ENCODE peak calls at places on chromosome 20, in five cellular contexts. Z, J, Q, O and N are unnamed samples.

GRCh38 chr20:63819224-63819917 is 11.7 kb downstream of the ZBTB46 start:
- DNase-seq in Q (no peak), O (peak; percentile 61), Z (no peak), J (peak; percentile 39), N (no peak)

GRCh38 chr20:3088031-3088430 is 3.5 kb upstream of the AVP start:
- DNase-seq in Q (no peak), Z (no peak), O (peak; percentile 22), J (no peak), N (no peak)

GRCh38 chr20:41133709-41134361 is 3.5 kb upstream of the PLCG1 start:
- DNase-seq in Z (no peak), O (peak; percentile 76), Q (no peak), J (no peak), N (no peak)

GRCh38 chr20:20083796-20084195 is 31.5 kb downstream of the CFAP61 start:
- DNase-seq in O (no peak), J (peak; percentile 38), Q (no peak), Z (no peak), N (peak; percentile 3)

GRCh38 chr20:39986231-39986904 is 702.7 kb downstream of the MAFB start:
- DNase-seq in Z (no peak), Q (no peak), J (peak; percentile 25), O (no peak), N (peak; percentile 10)

GRCh38 chr20:51800769-51801219 is 1.5 kb downstream of the SALL4 start:
- DNase-seq in J (no peak), O (no peak), Z (peak; percentile 29), Q (no peak), N (no peak)

GRCh38 chr20:8790442-8791074 is 278.3 kb upstream of the PLCB4 start:
- DNase-seq in Z (no peak), J (peak; percentile 70), O (peak; percentile 34), Q (no peak), N (peak; percentile 32)

GRCh38 chr20:8131598-8132014 is 460 bp upstream of the PLCB1 start:
- DNase-seq in O (no peak), Q (no peak), Z (no peak), J (no peak), N (no peak)

GRCh38 chr20:35174458-35175216 is 2.8 kb downstream of the PROCR start:
- DNase-seq in Q (no peak), J (no peak), Z (peak; percentile 44), O (peak; percentile 98), N (no peak)

GRCh38 chr20:56247954-56248782 is at the start of gene MC3R:
- DNase-seq in O (peak; percentile 52), J (peak; percentile 52), Z (peak; percentile 61), Q (peak; percentile 14), N (peak; percentile 3)

GRCh38 chr20:40816039-40816352 is 127.0 kb upstream of the MAFB start:
- DNase-seq in J (no peak), Q (no peak), O (no peak), Z (no peak), N (no peak)

GRCh38 chr20:22993823-22994222 is 41.3 kb upstream of the SSTR4 start:
- DNase-seq in Q (no peak), O (no peak), J (no peak), Z (no peak), N (no peak)

GRCh38 chr20:47784599-47785320 is 521 bp downstream of the SULF2 start:
- DNase-seq in Z (no peak), O (no peak), J (peak; percentile 66), Q (no peak), N (no peak)

GRCh38 chr20:5191829-5192569 is 65.2 kb downstream of the CDS2 start:
- DNase-seq in O (peak; percentile 54), Q (peak; percentile 39), Z (no peak), J (peak; percentile 86), N (peak; percentile 57)

GRCh38 chr20:23205656-23206055 is 119.5 kb upstream of the CD93 start:
- DNase-seq in Q (no peak), J (peak; percentile 85), Z (peak; percentile 42), O (no peak), N (peak; percentile 5)

GRCh38 chr20:34407962-34408474 is 44.9 kb downstream of the ITCH start:
- DNase-seq in Q (no peak), J (no peak), Z (no peak), O (no peak), N (no peak)

GRCh38 chr20:21048841-21049273 is 57.3 kb downstream of the LINC00237 start:
- DNase-seq in Z (peak; percentile 49), O (peak; percentile 74), Q (no peak), J (peak; percentile 3), N (no peak)

GRCh38 chr20:23867152-23867776 is 12.3 kb downstream of the CST5 start:
- DNase-seq in O (no peak), Z (no peak), Q (no peak), J (no peak), N (no peak)

GRCh38 chr20:63968928-63969760 is 586 bp downstream of the ZNF512B start:
- DNase-seq in Z (peak; percentile 70), Q (no peak), J (no peak), O (peak; percentile 47), N (no peak)

GRCh38 chr20:51447097-51447764 is 95.3 kb downstream of the NFATC2 start:
- DNase-seq in O (no peak), Z (no peak), J (peak; percentile 96), Q (peak; percentile 84), N (peak; percentile 85)

GRCh38 chr20:23721962-23722361 is 28.8 kb downstream of the CST1 start:
- DNase-seq in J (no peak), Z (no peak), O (no peak), Q (no peak), N (no peak)

GRCh38 chr20:16007978-16008377 is 565.3 kb downstream of the KIF16B start:
- DNase-seq in Q (no peak), Z (no peak), J (no peak), O (no peak), N (no peak)

DNA sequence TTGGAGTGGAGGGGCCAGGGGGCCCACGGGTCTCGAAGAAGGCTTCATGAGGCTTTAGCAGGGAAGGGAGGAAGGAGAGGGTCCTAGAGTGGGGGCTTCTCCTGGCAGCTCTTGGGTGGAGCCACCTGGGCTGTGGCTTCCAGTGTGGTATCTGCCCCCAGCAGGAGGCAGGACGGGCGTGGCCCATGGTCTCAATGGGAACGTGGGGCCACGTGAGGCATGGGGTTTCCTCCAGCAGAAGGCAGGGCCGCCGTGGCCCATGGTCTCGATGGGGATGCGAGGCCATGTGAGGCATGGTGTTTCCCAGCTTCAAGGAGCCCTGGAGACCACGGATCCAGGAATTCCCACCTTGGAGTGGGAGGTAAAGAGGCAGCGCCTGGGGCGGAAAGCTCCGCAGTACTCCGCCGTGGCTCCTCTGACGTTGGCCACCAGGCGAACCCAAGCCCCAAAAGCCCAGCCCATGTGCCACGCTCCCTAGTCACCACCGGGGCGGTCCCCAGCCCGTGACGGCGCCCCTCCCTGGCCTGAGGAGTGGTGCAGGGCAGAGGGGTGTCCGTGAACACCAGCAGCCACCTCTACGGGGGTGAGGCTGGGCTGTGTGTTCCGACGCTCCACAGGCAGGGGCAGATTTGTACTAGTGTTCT is 62.0 kb upstream of the GATA5 start:
- DNase-seq in J (no peak), O (peak; percentile 66), Z (no peak), Q (no peak), N (no peak)
- TF ChIP-seq CTCF in J (no peak), O (no peak), Z (no peak), Q (no peak), N (no peak)

GRCh38 chr20:6657111-6657510 is 110.4 kb upstream of the BMP2 start:
- DNase-seq in J (no peak), Q (no peak), O (no peak), Z (no peak), N (no peak)

GRCh38 chr20:6646237-6646636 is 121.2 kb upstream of the BMP2 start:
- DNase-seq in Q (no peak), Z (no peak), J (no peak), O (no peak), N (no peak)

GRCh38 chr20:6651016-6651415 is 116.5 kb upstream of the BMP2 start:
- DNase-seq in Q (peak; percentile 5), Z (no peak), O (no peak), J (peak; percentile 26), N (no peak)

GRCh38 chr20:6654490-6655247 is 112.8 kb upstream of the BMP2 start:
- DNase-seq in O (no peak), Q (no peak), Z (no peak), J (no peak), N (no peak)

DNA sequence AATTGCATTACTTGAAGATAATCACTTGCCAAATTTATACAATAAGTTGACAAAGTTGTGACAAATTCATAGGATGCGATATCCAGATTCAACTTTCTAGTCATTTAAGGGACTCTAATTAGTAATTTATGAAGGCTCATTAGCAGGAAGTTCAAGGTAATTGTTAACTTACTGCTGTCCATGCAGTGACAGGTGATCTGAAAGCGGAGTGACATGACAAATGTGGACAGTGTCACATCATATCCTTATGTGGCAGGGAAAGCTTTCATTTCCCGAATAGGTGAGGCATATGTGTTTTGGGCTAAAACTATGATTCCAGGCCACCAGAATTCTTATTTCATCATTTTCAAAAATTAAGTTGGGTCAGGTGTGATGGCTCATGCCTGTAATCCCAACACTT is 115.9 kb upstream of the BMP2 start:
- DNase-seq in O (no peak), Q (no peak), Z (no peak), J (no peak), N (no peak)
- TF ChIP-seq CTCF in O (no peak), Q (no peak), Z (no peak), J (no peak), N (no peak)

GRCh38 chr20:50265245-50265946 is 74.8 kb downstream of the CEBPB start:
- DNase-seq in Q (no peak), Z (no peak), O (no peak), J (no peak), N (no peak)

GRCh38 chr20:50269111-50270033 is 78.7 kb downstream of the CEBPB start:
- DNase-seq in O (no peak), J (no peak), Z (no peak), Q (no peak), N (no peak)

GRCh38 chr20:50267866-50268219 is 77.2 kb downstream of the CEBPB start:
- DNase-seq in Z (no peak), J (no peak), Q (no peak), O (no peak), N (no peak)

GRCh38 chr20:50266293-50267040 is 75.8 kb downstream of the CEBPB start:
- DNase-seq in Q (no peak), J (no peak), Z (no peak), O (no peak), N (no peak)

DNA sequence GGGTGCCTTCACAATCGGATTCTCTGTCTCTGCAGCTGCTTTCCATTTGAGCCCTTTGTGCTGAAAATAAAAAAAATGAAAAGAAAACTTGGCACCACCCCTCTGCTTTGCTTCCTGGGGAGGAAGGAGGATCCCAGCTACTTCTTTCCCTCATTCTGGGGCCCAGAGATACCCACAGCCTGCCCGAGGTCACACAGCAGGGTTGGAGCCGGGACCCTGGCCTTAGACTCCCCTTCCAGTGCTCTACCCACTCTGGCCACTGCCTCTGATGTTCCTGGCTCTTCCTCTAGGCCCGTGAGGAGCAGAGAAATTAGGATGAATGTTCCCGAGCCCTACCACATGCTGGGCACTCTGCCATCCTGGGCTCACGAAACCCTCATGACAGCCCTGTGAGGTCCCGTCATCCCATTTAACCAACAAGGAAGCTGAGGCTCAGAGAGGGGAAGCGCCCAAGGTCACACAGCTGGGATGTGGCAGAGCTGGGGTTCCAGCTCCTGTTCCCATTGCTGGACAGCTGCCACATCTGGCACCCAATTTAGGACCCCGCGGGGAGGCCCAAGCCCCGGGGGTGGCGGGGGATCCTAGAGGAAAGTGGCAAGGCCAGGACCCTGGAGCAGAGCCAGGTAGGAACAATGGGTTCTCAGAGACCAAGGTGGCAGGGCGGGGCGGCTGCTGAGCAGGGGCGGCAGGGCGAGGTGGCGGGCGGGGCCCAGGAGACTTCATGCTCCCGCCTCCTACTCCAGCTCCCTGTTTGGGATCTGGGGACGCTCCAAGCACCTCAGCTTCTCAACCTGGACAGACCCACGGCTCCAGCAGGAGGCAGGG is 76.6 kb downstream of the CEBPB start:
- DNase-seq in O (peak; percentile 64), J (peak; percentile 82), Z (peak; percentile 87), Q (no peak), N (peak; percentile 56)
- TF ChIP-seq CTCF in O (no peak), J (no peak), Z (no peak), Q (no peak), N (no peak)

GRCh38 chr20:25030007-25030648 is 27.8 kb downstream of the ACSS1 start:
- DNase-seq in Q (no peak), Z (peak; percentile 7), J (no peak), O (no peak), N (no peak)
- TF ChIP-seq CTCF in Q (no peak), Z (no peak), J (no peak), O (no peak), N (no peak)